ENCODE peak calls at places on chromosomes 3 and 15, in nine cellular contexts. One of them, this sample, is unnamed.

GRCh38 chr3:44501971-44502370 is 24.5 kb upstream of the ZNF445 start:
- DNase-seq in PC-3: no peak
- DNase-seq in SK-N-SH: no peak
- DNase-seq in hepatocyte: no peak
- DNase-seq in GM23338: no peak
- DNase-seq in HCT116: no peak
- DNase-seq in MM.1S: no peak
- DNase-seq in GM23248: no peak
- DNase-seq in neural progenitor cell: no peak
- DNase-seq in this sample: no peak

GRCh38 chr3:158522737-158523136 is 48.3 kb upstream of the MLF1 start:
- DNase-seq in PC-3: peak
- DNase-seq in SK-N-SH: no peak
- DNase-seq in hepatocyte: no peak
- DNase-seq in GM23338: no peak
- DNase-seq in HCT116: no peak
- DNase-seq in MM.1S: no peak
- DNase-seq in GM23248: peak
- DNase-seq in neural progenitor cell: no peak
- DNase-seq in this sample: no peak

GRCh38 chr3:128287161-128287560 is 133.9 kb downstream of the EEFSEC start:
- DNase-seq in PC-3: no peak
- DNase-seq in SK-N-SH: no peak
- DNase-seq in hepatocyte: no peak
- DNase-seq in GM23338: peak
- DNase-seq in HCT116: no peak
- DNase-seq in MM.1S: no peak
- DNase-seq in GM23248: no peak
- DNase-seq in neural progenitor cell: no peak
- DNase-seq in this sample: no peak

GRCh38 chr3:149605902-149606301 is 51.9 kb downstream of the WWTR1 start:
- DNase-seq in PC-3: peak
- DNase-seq in SK-N-SH: no peak
- DNase-seq in hepatocyte: no peak
- DNase-seq in GM23338: no peak
- DNase-seq in HCT116: no peak
- DNase-seq in MM.1S: no peak
- DNase-seq in GM23248: peak
- DNase-seq in neural progenitor cell: no peak
- DNase-seq in this sample: no peak

GRCh38 chr3:194270627-194271458 is 80.3 kb downstream of the CPN2 start:
- DNase-seq in PC-3: no peak
- DNase-seq in SK-N-SH: peak
- DNase-seq in hepatocyte: peak
- DNase-seq in GM23338: no peak
- DNase-seq in HCT116: peak
- DNase-seq in MM.1S: no peak
- DNase-seq in GM23248: peak
- DNase-seq in neural progenitor cell: peak
- DNase-seq in this sample: no peak

GRCh38 chr3:55721716-55722484 is 234.8 kb upstream of the WNT5A start:
- DNase-seq in PC-3: peak
- DNase-seq in SK-N-SH: peak
- DNase-seq in hepatocyte: peak
- DNase-seq in GM23338: peak
- DNase-seq in HCT116: no peak
- DNase-seq in MM.1S: peak
- DNase-seq in GM23248: peak
- DNase-seq in neural progenitor cell: peak
- DNase-seq in this sample: peak

GRCh38 chr15:29466292-29466691 is 196.7 kb upstream of the NSMCE3 start:
- DNase-seq in PC-3: no peak
- DNase-seq in SK-N-SH: no peak
- DNase-seq in hepatocyte: no peak
- DNase-seq in GM23338: no peak
- DNase-seq in HCT116: no peak
- DNase-seq in MM.1S: no peak
- DNase-seq in GM23248: no peak
- DNase-seq in neural progenitor cell: no peak
- DNase-seq in this sample: no peak

GRCh38 chr3:138809506-138810266 is 25.0 kb downstream of the PIK3CB start:
- DNase-seq in PC-3: no peak
- DNase-seq in SK-N-SH: no peak
- DNase-seq in hepatocyte: no peak
- DNase-seq in GM23338: no peak
- DNase-seq in HCT116: no peak
- DNase-seq in MM.1S: no peak
- DNase-seq in GM23248: no peak
- DNase-seq in neural progenitor cell: no peak
- DNase-seq in this sample: no peak

GRCh38 chr15:50484781-50485180 is 60.6 kb downstream of the USP8 start:
- DNase-seq in PC-3: no peak
- DNase-seq in SK-N-SH: no peak
- DNase-seq in hepatocyte: no peak
- DNase-seq in GM23338: no peak
- DNase-seq in HCT116: no peak
- DNase-seq in MM.1S: peak
- DNase-seq in GM23248: no peak
- DNase-seq in neural progenitor cell: no peak
- DNase-seq in this sample: no peak

GRCh38 chr3:14510838-14511622 is 29.1 kb downstream of the GRIP2 start:
- DNase-seq in PC-3: no peak
- DNase-seq in SK-N-SH: no peak
- DNase-seq in hepatocyte: no peak
- DNase-seq in GM23338: no peak
- DNase-seq in HCT116: no peak
- DNase-seq in MM.1S: no peak
- DNase-seq in GM23248: no peak
- DNase-seq in neural progenitor cell: no peak
- DNase-seq in this sample: no peak

GRCh38 chr15:31840849-31841476 is 189.4 kb upstream of the CHRNA7 start:
- DNase-seq in PC-3: peak
- DNase-seq in SK-N-SH: no peak
- DNase-seq in hepatocyte: no peak
- DNase-seq in GM23338: no peak
- DNase-seq in HCT116: no peak
- DNase-seq in MM.1S: no peak
- DNase-seq in GM23248: no peak
- DNase-seq in neural progenitor cell: no peak
- DNase-seq in this sample: no peak

GRCh38 chr3:47579875-47580274 is 1.2 kb upstream of the CSPG5 start:
- DNase-seq in PC-3: no peak
- DNase-seq in SK-N-SH: no peak
- DNase-seq in hepatocyte: no peak
- DNase-seq in GM23338: no peak
- DNase-seq in HCT116: no peak
- DNase-seq in MM.1S: peak
- DNase-seq in GM23248: no peak
- DNase-seq in neural progenitor cell: no peak
- DNase-seq in this sample: no peak

GRCh38 chr3:53046171-53047170 is 598 bp upstream of the SFMBT1 start:
- DNase-seq in PC-3: no peak
- DNase-seq in SK-N-SH: peak
- DNase-seq in hepatocyte: peak
- DNase-seq in GM23338: peak
- DNase-seq in HCT116: no peak
- DNase-seq in MM.1S: peak
- DNase-seq in GM23248: peak
- DNase-seq in neural progenitor cell: peak
- DNase-seq in this sample: peak
- TF ChIP-seq EZH2phosphoT487 in PC-3: no peak
- TF ChIP-seq EZH2phosphoT487 in SK-N-SH: no peak
- TF ChIP-seq EZH2phosphoT487 in hepatocyte: no peak
- TF ChIP-seq EZH2phosphoT487 in GM23338: no peak
- TF ChIP-seq EZH2phosphoT487 in HCT116: no peak
- TF ChIP-seq EZH2phosphoT487 in MM.1S: no peak
- TF ChIP-seq EZH2phosphoT487 in GM23248: no peak
- TF ChIP-seq EZH2phosphoT487 in neural progenitor cell: peak
- TF ChIP-seq EZH2phosphoT487 in this sample: no peak

DNA sequence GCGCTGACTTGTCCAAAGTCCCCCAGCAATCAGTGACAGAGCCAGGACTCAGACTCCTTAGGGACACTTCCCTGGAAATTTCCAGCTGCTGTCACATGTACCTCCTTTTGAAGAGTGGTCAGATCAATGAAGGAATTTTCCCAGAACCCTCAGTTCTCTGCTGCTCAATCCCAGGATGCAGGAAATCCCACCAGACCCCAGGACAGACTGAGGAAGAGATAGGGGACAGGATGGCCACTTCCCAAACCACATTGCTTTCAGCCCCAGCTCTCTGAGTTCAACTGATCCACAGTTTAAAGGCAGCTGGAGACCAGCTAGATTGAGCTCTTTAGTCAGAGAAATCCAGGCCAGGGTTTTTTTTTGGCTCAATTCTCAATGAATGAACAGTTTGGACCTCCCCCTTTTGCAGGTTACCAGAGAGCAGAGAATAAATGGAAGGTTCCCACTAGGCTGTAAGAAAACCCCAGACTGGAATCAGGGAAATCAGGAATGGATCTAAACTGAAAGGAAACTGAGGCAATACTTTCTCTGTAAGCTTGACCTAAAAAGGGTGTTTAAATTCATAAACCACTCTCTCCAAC is 1.5 kb downstream of the CYP1A1 start:
- DNase-seq in PC-3: peak
- DNase-seq in SK-N-SH: peak
- DNase-seq in hepatocyte: peak
- DNase-seq in GM23338: peak
- DNase-seq in HCT116: peak
- DNase-seq in MM.1S: peak
- DNase-seq in GM23248: peak
- DNase-seq in neural progenitor cell: peak
- DNase-seq in this sample: peak
- TF ChIP-seq EZH2phosphoT487 in PC-3: no peak
- TF ChIP-seq EZH2phosphoT487 in SK-N-SH: no peak
- TF ChIP-seq EZH2phosphoT487 in hepatocyte: no peak
- TF ChIP-seq EZH2phosphoT487 in GM23338: no peak
- TF ChIP-seq EZH2phosphoT487 in HCT116: no peak
- TF ChIP-seq EZH2phosphoT487 in MM.1S: no peak
- TF ChIP-seq EZH2phosphoT487 in GM23248: no peak
- TF ChIP-seq EZH2phosphoT487 in neural progenitor cell: no peak
- TF ChIP-seq EZH2phosphoT487 in this sample: no peak

GRCh38 chr15:57560976-57561711 is 30.6 kb upstream of the MYZAP start:
- DNase-seq in PC-3: peak
- DNase-seq in SK-N-SH: peak
- DNase-seq in hepatocyte: peak
- DNase-seq in GM23338: peak
- DNase-seq in HCT116: peak
- DNase-seq in MM.1S: peak
- DNase-seq in GM23248: peak
- DNase-seq in neural progenitor cell: peak
- DNase-seq in this sample: peak

GRCh38 chr15:57562220-57562769 is 29.4 kb upstream of the MYZAP start:
- DNase-seq in PC-3: no peak
- DNase-seq in SK-N-SH: peak
- DNase-seq in hepatocyte: no peak
- DNase-seq in GM23338: no peak
- DNase-seq in HCT116: no peak
- DNase-seq in MM.1S: no peak
- DNase-seq in GM23248: no peak
- DNase-seq in neural progenitor cell: no peak
- DNase-seq in this sample: no peak

GRCh38 chr15:57557267-57557666 is 34.4 kb upstream of the MYZAP start:
- DNase-seq in PC-3: no peak
- DNase-seq in SK-N-SH: no peak
- DNase-seq in hepatocyte: no peak
- DNase-seq in GM23338: no peak
- DNase-seq in HCT116: no peak
- DNase-seq in MM.1S: no peak
- DNase-seq in GM23248: no peak
- DNase-seq in neural progenitor cell: no peak
- DNase-seq in this sample: no peak

GRCh38 chr15:57557810-57558209 is 33.9 kb upstream of the MYZAP start:
- DNase-seq in PC-3: no peak
- DNase-seq in SK-N-SH: no peak
- DNase-seq in hepatocyte: no peak
- DNase-seq in GM23338: no peak
- DNase-seq in HCT116: no peak
- DNase-seq in MM.1S: no peak
- DNase-seq in GM23248: no peak
- DNase-seq in neural progenitor cell: no peak
- DNase-seq in this sample: no peak

DNA sequence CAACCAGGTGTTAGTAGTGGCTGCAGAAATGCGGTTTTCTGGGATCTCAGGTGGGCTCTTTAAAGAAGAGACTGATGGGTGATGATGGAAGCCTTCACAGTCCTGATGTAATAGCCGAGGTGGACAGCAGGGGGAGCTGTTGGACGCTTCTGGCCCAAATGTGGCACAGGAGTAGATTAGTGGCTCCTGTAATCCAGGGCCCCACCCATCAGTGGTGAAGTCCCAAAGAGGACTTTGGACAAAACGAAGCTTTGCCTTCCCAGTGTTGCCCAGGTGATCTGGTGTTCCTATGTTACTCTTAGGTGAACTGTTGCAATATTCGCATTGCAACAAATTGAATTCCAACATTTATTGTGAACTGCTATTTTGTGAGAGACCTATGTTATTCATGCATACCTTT is 31.8 kb upstream of the MYZAP start:
- DNase-seq in PC-3: peak
- DNase-seq in SK-N-SH: peak
- DNase-seq in hepatocyte: peak
- DNase-seq in GM23338: peak
- DNase-seq in HCT116: peak
- DNase-seq in MM.1S: peak
- DNase-seq in GM23248: peak
- DNase-seq in neural progenitor cell: peak
- DNase-seq in this sample: peak
- TF ChIP-seq EZH2phosphoT487 in PC-3: no peak
- TF ChIP-seq EZH2phosphoT487 in SK-N-SH: no peak
- TF ChIP-seq EZH2phosphoT487 in hepatocyte: no peak
- TF ChIP-seq EZH2phosphoT487 in GM23338: no peak
- TF ChIP-seq EZH2phosphoT487 in HCT116: no peak
- TF ChIP-seq EZH2phosphoT487 in MM.1S: no peak
- TF ChIP-seq EZH2phosphoT487 in GM23248: no peak
- TF ChIP-seq EZH2phosphoT487 in neural progenitor cell: no peak
- TF ChIP-seq EZH2phosphoT487 in this sample: no peak

DNA sequence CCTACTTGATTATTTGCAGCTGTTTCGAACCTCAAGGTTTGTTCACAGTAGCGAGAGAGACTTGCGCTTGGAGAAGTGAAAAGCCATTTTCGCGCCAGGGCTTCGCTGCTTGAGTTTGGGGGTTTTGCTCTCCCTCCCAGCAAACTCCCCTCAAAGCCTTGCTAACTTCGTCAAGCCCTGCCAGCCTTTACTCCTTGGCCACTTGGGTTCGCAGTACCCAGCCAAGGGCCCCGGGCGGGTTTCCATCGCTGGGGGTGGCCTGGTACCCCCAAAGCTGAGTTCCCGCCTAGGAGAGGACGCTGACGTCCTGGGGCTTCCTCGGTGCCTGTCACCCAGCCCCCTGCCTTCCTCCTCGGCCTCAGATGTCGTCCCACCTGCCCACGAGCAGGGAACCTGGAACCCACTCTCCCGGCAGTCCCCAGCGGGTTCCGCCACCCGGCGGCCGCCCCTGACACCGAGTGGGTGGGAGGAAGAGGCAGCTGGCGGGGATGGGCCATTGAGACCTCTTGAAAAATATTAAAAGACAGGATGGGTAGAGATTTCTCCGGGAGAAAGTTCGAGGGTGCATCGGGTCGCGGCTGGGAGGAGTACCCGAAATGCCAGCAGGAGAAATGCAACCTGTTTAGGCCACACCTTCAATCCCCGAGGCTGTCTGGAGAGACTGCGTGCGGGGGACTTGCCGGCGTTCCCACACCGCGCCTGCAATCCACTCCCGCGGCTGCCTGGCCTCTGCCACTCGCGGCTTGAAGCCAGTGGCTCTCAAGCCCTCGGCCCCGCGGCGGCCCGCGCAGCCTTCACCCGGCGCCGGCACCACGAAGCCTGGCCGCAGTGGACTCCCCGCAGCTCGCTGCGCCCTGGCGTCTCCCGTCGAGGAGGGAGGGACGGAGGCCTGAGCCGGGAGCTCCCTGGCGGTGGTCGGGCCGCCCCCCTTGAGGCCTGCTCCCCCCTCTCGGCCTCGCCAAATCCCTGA is 8.8 kb upstream of the NR2F2 start:
- DNase-seq in PC-3: peak
- DNase-seq in SK-N-SH: no peak
- DNase-seq in hepatocyte: peak
- DNase-seq in GM23338: peak
- DNase-seq in HCT116: no peak
- DNase-seq in MM.1S: no peak
- DNase-seq in GM23248: peak
- DNase-seq in neural progenitor cell: peak
- DNase-seq in this sample: no peak
- TF ChIP-seq EZH2phosphoT487 in PC-3: no peak
- TF ChIP-seq EZH2phosphoT487 in SK-N-SH: peak
- TF ChIP-seq EZH2phosphoT487 in hepatocyte: peak
- TF ChIP-seq EZH2phosphoT487 in GM23338: peak
- TF ChIP-seq EZH2phosphoT487 in HCT116: no peak
- TF ChIP-seq EZH2phosphoT487 in MM.1S: no peak
- TF ChIP-seq EZH2phosphoT487 in GM23248: no peak
- TF ChIP-seq EZH2phosphoT487 in neural progenitor cell: peak
- TF ChIP-seq EZH2phosphoT487 in this sample: no peak